ENCODE peak calls at places on chromosomes 1 and 21, in six cellular contexts. P is mesendoderm, E is H1, R is trophoblast cell, Y is neuronal stem cell, S is mesenchymal stem cell. V is an unnamed sample.

GRCh38 chr1:116990612-116991151 is 10.9 kb upstream of the CD101 start:
- DNase-seq in E (no peak), S (peak; percentile 64), Y (no peak), P (no peak), R (no peak), V (no peak)

GRCh38 chr1:114032271-114033218 is 53.3 kb downstream of the OLFML3 start:
- DNase-seq in E (no peak), Y (no peak), R (no peak), P (peak; percentile 81), S (peak; percentile 58), V (peak; percentile 71)

GRCh38 chr1:174242856-174243255 is 83.5 kb downstream of the RABGAP1L start:
- DNase-seq in E (no peak), P (no peak), S (no peak), Y (no peak), R (no peak), V (no peak)

GRCh38 chr1:11981378-11982009 is 1.2 kb downstream of the MFN2 start:
- DNase-seq in S (no peak), R (no peak), Y (no peak), P (no peak), E (no peak), V (no peak)

GRCh38 chr1:150548632-150549495 is at the start of gene ADAMTSL4:
- DNase-seq in Y (no peak), P (peak; percentile 88), S (peak; percentile 86), E (no peak), R (peak; percentile 83), V (peak; percentile 51)

GRCh38 chr1:210089848-210090247 is 142.7 kb upstream of the SERTAD4 start:
- DNase-seq in Y (no peak), S (no peak), R (no peak), E (no peak), P (no peak), V (no peak)

GRCh38 chr1:56710646-56711045 is 65.5 kb downstream of the PRKAA2 start:
- DNase-seq in E (no peak), S (peak; percentile 68), R (no peak), Y (no peak), P (no peak), V (no peak)

GRCh38 chr1:2431095-2431494 is 18.7 kb upstream of the PEX10 start:
- DNase-seq in R (no peak), Y (no peak), P (no peak), E (no peak), S (no peak), V (no peak)

GRCh38 chr21:31912501-31912900 is 39.7 kb downstream of the HUNK start:
- DNase-seq in E (no peak), S (peak; percentile 62), Y (no peak), R (no peak), P (peak; percentile 36), V (no peak)

GRCh38 chr1:66349277-66349676 is 184.7 kb upstream of the SGIP1 start:
- DNase-seq in E (no peak), R (no peak), Y (no peak), S (no peak), P (no peak), V (no peak)

GRCh38 chr1:35253941-35254340 is 14.6 kb upstream of the ZMYM4 start:
- DNase-seq in Y (no peak), E (no peak), S (no peak), P (no peak), R (no peak), V (no peak)

GRCh38 chr1:225835752-225836151 is 25.8 kb downstream of the EPHX1 start:
- DNase-seq in P (no peak), E (no peak), R (no peak), S (no peak), Y (no peak), V (no peak)

GRCh38 chr1:172973424-172973823 is 77.3 kb downstream of the TNFSF18 start:
- DNase-seq in Y (no peak), P (no peak), R (no peak), E (no peak), S (no peak), V (no peak)
- H2BK120ac ChIP-seq in Y (no peak overlapping the region), P (no peak overlapping the region), R (no peak overlapping the region), E (no peak overlapping the region), S (no peak overlapping the region), V (no peak overlapping the region)

GRCh38 chr1:221823566-221823965 is 81.7 kb upstream of the DUSP10 start:
- DNase-seq in R (no peak), P (no peak), S (no peak), Y (no peak), E (no peak), V (no peak)
- H2BK120ac ChIP-seq in R (no peak overlapping the region), P (no peak overlapping the region), S (no peak overlapping the region), Y (no peak overlapping the region), E (no peak overlapping the region), V (no peak overlapping the region)

GRCh38 chr1:55323760-55324159 is 108.6 kb upstream of the USP24 start:
- DNase-seq in R (no peak), P (no peak), E (peak; percentile 13), Y (no peak), S (no peak), V (peak; percentile 45)
- H2BK120ac ChIP-seq in R (no peak overlapping the region), P (no peak overlapping the region), E (no peak overlapping the region), Y (no peak overlapping the region), S (no peak overlapping the region), V (no peak overlapping the region)

GRCh38 chr1:195791796-195792195 is 816.4 kb downstream of the KCNT2 start:
- DNase-seq in R (peak; percentile 58), P (no peak), S (no peak), Y (no peak), E (no peak), V (no peak)
- H2BK120ac ChIP-seq in R (no peak overlapping the region), P (no peak overlapping the region), S (no peak overlapping the region), Y (no peak overlapping the region), E (no peak overlapping the region), V (no peak overlapping the region)

GRCh38 chr1:156193208-156193487 is 756 bp upstream of the SLC25A44 start:
- DNase-seq in R (no peak), E (no peak), Y (no peak), S (no peak), P (no peak), V (no peak)
- H2BK120ac ChIP-seq in R (no peak overlapping the region), E (peak overlapping the region; percentile 96), Y (no peak overlapping the region), S (no peak overlapping the region), P (peak overlapping the region; percentile 4), V (no peak overlapping the region)

GRCh38 chr21:28160378-28160777 is 832.3 kb downstream of the LTN1 start:
- DNase-seq in E (no peak), S (peak; percentile 38), R (no peak), Y (no peak), P (no peak), V (no peak)

GRCh38 chr21:28152729-28153128 is 839.9 kb downstream of the LTN1 start:
- DNase-seq in Y (no peak), S (peak; percentile 33), P (no peak), E (no peak), R (no peak), V (no peak)

GRCh38 chr21:28154121-28154520 is 838.6 kb downstream of the LTN1 start:
- DNase-seq in P (no peak), Y (no peak), E (no peak), S (no peak), R (no peak), V (no peak)

GRCh38 chr21:28159396-28159795 is 833.3 kb downstream of the LTN1 start:
- DNase-seq in S (peak; percentile 31), Y (no peak), P (no peak), R (no peak), E (no peak), V (no peak)

GRCh38 chr21:28156590-28156989 is 836.1 kb downstream of the LTN1 start:
- DNase-seq in S (no peak), Y (no peak), E (no peak), R (no peak), P (no peak), V (no peak)
- H2BK120ac ChIP-seq in S (no peak overlapping the region), Y (no peak overlapping the region), E (no peak overlapping the region), R (no peak overlapping the region), P (no peak overlapping the region), V (no peak overlapping the region)

DNA sequence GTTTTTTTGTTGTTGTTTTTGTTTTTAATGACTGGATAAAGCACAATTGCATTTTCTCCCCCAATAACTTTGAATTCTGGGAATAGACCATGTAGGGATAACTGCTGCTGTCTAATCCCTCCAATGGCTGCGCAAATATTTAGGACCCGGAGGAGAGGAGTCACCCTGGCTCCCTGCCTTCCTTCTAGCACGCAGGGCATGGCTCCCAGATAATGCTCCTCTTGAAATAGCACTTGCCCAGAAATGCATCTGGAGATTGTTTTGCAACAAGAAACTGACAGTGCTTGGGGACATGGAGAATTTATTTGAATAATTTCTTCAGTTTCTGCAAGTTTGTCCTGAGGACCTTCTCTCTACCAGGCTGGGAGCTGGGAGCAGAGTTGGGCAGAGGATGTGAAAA is 83.5 kb downstream of the MAN1C1 start:
- DNase-seq in Y (no peak), S (peak; percentile 76), R (no peak), E (no peak), P (no peak), V (no peak)
- H2BK120ac ChIP-seq in Y (no peak overlapping the region), S (peak overlapping the region; percentile 50), R (no peak overlapping the region), E (no peak overlapping the region), P (no peak overlapping the region), V (no peak overlapping the region)

DNA sequence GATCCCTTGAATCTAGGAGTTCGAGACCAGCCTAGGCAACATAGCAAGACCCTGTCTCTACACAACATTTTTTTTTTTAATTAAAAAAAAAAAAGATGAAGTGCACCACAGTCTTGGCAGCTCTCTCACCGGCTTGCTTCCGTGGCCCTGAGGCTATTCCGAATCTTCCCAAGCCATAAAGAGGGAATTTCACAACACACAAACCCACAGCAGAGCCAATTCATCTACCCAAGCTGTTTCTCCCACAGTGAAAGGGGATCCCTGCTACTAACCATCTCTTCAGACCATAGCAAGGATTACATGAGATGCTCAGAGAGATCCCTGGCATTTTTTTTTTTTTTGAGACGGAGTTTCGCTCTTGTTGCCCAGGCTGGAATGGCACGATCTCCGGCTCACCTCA is 8.3 kb upstream of the CHD5 start:
- DNase-seq in R (no peak), E (no peak), S (no peak), P (no peak), Y (no peak), V (no peak)
- H2BK120ac ChIP-seq in R (no peak overlapping the region), E (no peak overlapping the region), S (no peak overlapping the region), P (no peak overlapping the region), Y (no peak overlapping the region), V (no peak overlapping the region)

GRCh38 chr1:180027949-180028445 is 73.4 kb downstream of the CEP350 start:
- DNase-seq in Y (no peak), P (no peak), R (peak; percentile 29), S (peak; percentile 40), E (no peak), V (no peak)
- H2BK120ac ChIP-seq in Y (no peak overlapping the region), P (no peak overlapping the region), R (no peak overlapping the region), S (no peak overlapping the region), E (no peak overlapping the region), V (no peak overlapping the region)

V was measured in H9.